ENCODE peak calls at places on chromosomes 3 and 15, in ten cellular contexts. B is B cell, K is A549, Y is HepG2, S is ovary, T is HFF-Myc, F is osteoblast, Z is Panc1, Q is IMR-90, N is Peyer's patch. V is an unnamed sample.

GRCh38 chr3:159947220-159947619 is 41.4 kb upstream of the IL12A start:
- DNase-seq in B (no peak), S (no peak), T (no peak), Y (no peak), Z (no peak), Q (peak), F (no peak), K (no peak), N (no peak), V (no peak)

GRCh38 chr3:119310052-119310451 is 15.9 kb downstream of the ARHGAP31 start:
- DNase-seq in Q (peak), B (no peak), N (no peak), F (peak), S (no peak), K (no peak), T (peak), Z (no peak), Y (no peak), V (no peak)

GRCh38 chr15:94844533-94845390 is 613.4 kb downstream of the MCTP2 start:
- DNase-seq in F (no peak), Z (no peak), Q (no peak), K (no peak), Y (peak), S (peak), T (no peak), B (no peak), N (peak), V (peak)

GRCh38 chr3:119323401-119324107 is 29.4 kb downstream of the ARHGAP31 start:
- DNase-seq in Z (no peak), K (no peak), N (no peak), T (no peak), B (no peak), Q (no peak), S (no peak), F (no peak), Y (no peak), V (no peak)

GRCh38 chr15:70156781-70157261 is 59.1 kb upstream of the TLE3 start:
- DNase-seq in K (no peak), Z (no peak), T (no peak), N (no peak), Y (no peak), B (no peak), Q (peak), F (peak), S (peak), V (no peak)

GRCh38 chr15:73375755-73376305 is 7.1 kb upstream of the HCN4 start:
- DNase-seq in T (peak), S (no peak), Q (no peak), K (no peak), F (peak), B (no peak), Y (no peak), N (no peak), Z (no peak), V (no peak)

GRCh38 chr15:78069630-78070029 is 7.9 kb downstream of the TBC1D2B start:
- DNase-seq in K (no peak), Q (no peak), Y (no peak), S (no peak), N (no peak), T (no peak), B (no peak), F (no peak), Z (no peak), V (no peak)

GRCh38 chr3:126130981-126131750 is 47.2 kb upstream of the SLC41A3 start:
- DNase-seq in Q (no peak), Y (no peak), S (peak), B (no peak), K (no peak), T (no peak), F (no peak), N (peak), Z (no peak), V (peak)

GRCh38 chr15:100105101-100105500 is 236.7 kb downstream of the ADAMTS17 start:
- DNase-seq in B (no peak), S (no peak), K (no peak), Q (no peak), Y (no peak), N (peak), Z (no peak), F (no peak), T (no peak), V (peak)

GRCh38 chr3:19264424-19264823 is 116.1 kb downstream of the KCNH8 start:
- DNase-seq in K (no peak), Z (no peak), F (no peak), Y (no peak), T (no peak), N (no peak), Q (no peak), S (no peak), B (no peak), V (no peak)

GRCh38 chr15:39016706-39017105 is 452.1 kb upstream of the RASGRP1 start:
- DNase-seq in Z (no peak), B (no peak), Q (peak), Y (no peak), F (peak), S (no peak), K (no peak), T (no peak), N (no peak), V (no peak)

GRCh38 chr3:48514431-48515227 is 10.7 kb upstream of the SHISA5 start:
- DNase-seq in B (no peak), F (no peak), Z (no peak), K (no peak), N (no peak), T (no peak), S (no peak), Q (no peak), Y (no peak), V (no peak)

GRCh38 chr3:156492801-156493261 is 62.1 kb downstream of the SSR3 start:
- DNase-seq in T (no peak), K (no peak), Z (no peak), Y (no peak), Q (no peak), S (no peak), F (no peak), B (no peak), N (no peak), V (no peak)

GRCh38 chr3:74532446-74532845 is 82.0 kb downstream of the CNTN3 start:
- DNase-seq in B (no peak), Y (no peak), Z (no peak), Q (peak), N (no peak), T (peak), K (no peak), S (no peak), F (no peak), V (no peak)

GRCh38 chr3:72123908-72124441 is 339.0 kb upstream of the PROK2 start:
- DNase-seq in N (no peak), T (peak), F (no peak), Z (peak), Q (peak), S (no peak), B (no peak), Y (peak), K (peak), V (no peak)

GRCh38 chr15:64398575-64398974 is 10.9 kb downstream of the TRIP4 start:
- DNase-seq in K (no peak), Q (no peak), Y (no peak), B (no peak), N (no peak), S (no peak), Z (no peak), T (no peak), F (peak), V (no peak)

GRCh38 chr15:53962646-53963561 is 15.3 kb upstream of the UNC13C start:
- DNase-seq in F (no peak), T (no peak), K (no peak), Y (peak), S (no peak), N (no peak), Z (no peak), Q (no peak), B (no peak), V (no peak)

GRCh38 chr3:15305366-15305844 is 27.0 kb downstream of the SH3BP5 start:
- DNase-seq in Z (no peak), B (no peak), N (no peak), F (no peak), Y (no peak), S (no peak), Q (peak), T (no peak), K (peak), V (no peak)

GRCh38 chr3:197513953-197514785 is 41.6 kb downstream of the BDH1 start:
- DNase-seq in F (peak), Q (no peak), S (no peak), N (peak), B (no peak), T (no peak), K (no peak), Y (no peak), Z (no peak), V (no peak)

GRCh38 chr15:48617619-48618018 is 27.9 kb downstream of the FBN1 start:
- DNase-seq in Y (no peak), Z (no peak), N (no peak), F (no peak), B (no peak), Q (peak), S (peak), K (no peak), T (no peak), V (no peak)

GRCh38 chr15:88975891-88976290 is 62.7 kb upstream of the MFGE8 start:
- DNase-seq in Z (no peak), Y (no peak), S (no peak), Q (no peak), N (no peak), T (no peak), B (no peak), F (no peak), K (no peak), V (no peak)

GRCh38 chr3:12178091-12178820 is 19.5 kb upstream of the TIMP4 start:
- DNase-seq in K (no peak), T (no peak), B (no peak), Z (no peak), F (peak), N (no peak), Q (peak), Y (no peak), S (peak), V (no peak)

GRCh38 chr3:119616056-119616455 is 18.4 kb downstream of the PLA1A start:
- DNase-seq in S (no peak), K (no peak), N (no peak), F (no peak), Y (no peak), Z (no peak), Q (no peak), B (no peak), T (no peak), V (no peak)

GRCh38 chr3:41102053-41102556 is 97.2 kb upstream of the CTNNB1 start:
- DNase-seq in Z (no peak), K (peak), Q (no peak), S (no peak), T (no peak), B (no peak), Y (peak), F (no peak), N (no peak), V (no peak)

GRCh38 chr3:134282659-134283047 is 32.0 kb upstream of the RYK start:
- DNase-seq in S (no peak), Y (no peak), T (no peak), K (no peak), Q (no peak), N (no peak), B (no peak), Z (no peak), F (no peak), V (no peak)

GRCh38 chr15:85282504-85283115 is 97.8 kb upstream of the AKAP13 start:
- DNase-seq in N (no peak), K (no peak), S (no peak), F (peak), Z (no peak), Y (no peak), B (no peak), T (no peak), Q (peak), V (no peak)

GRCh38 chr15:43702174-43702573 is 8.5 kb downstream of the CKMT1A start:
- DNase-seq in N (no peak), Y (no peak), Q (no peak), Z (no peak), B (peak), S (no peak), F (no peak), T (no peak), K (no peak), V (no peak)

DNA sequence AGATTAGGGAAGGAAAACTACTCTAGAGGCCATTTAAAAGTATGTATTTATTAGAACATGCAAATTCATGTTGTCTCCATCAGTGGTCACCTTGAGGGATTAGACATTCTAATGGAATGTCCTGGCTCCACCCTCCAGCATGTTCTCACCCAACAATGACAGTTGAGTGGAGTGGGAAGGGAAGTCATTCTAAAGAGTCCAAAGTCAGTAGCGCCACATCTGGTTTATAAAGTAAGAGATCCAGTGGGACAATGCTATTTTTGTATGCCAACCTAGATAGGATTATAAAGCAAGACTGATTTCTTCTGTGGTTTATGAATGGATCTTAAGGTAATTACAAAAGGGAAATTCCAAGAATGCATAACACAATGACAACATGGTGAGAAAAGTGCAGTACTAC is 33.3 kb downstream of the SLC24A1 start:
- DNase-seq in Z (no peak), F (no peak), Q (peak), S (no peak), Y (peak), T (no peak), N (no peak), B (no peak), K (no peak), V (no peak)
- TF ChIP-seq CTCF in Z (no peak), F (no peak), Q (no peak), S (no peak), Y (no peak), T (no peak), N (no peak), B (no peak), K (no peak), V (no peak)

GRCh38 chr15:74807302-74807701 is 5.3 kb upstream of the LMAN1L start:
- DNase-seq in Z (no peak), Y (no peak), N (no peak), S (no peak), B (no peak), F (peak), K (no peak), T (no peak), Q (peak), V (no peak)
- TF ChIP-seq CTCF in Z (no peak), Y (no peak), N (no peak), S (no peak), B (no peak), F (no peak), K (no peak), T (no peak), Q (no peak), V (no peak)

GRCh38 chr15:35907507-35907906 is 361.5 kb upstream of the DPH6 start:
- DNase-seq in T (no peak), Q (peak), B (no peak), Y (no peak), F (no peak), S (no peak), K (no peak), Z (no peak), N (no peak), V (no peak)
- TF ChIP-seq CTCF in T (no peak), Q (no peak), B (no peak), Y (no peak), F (no peak), S (no peak), K (no peak), Z (no peak), N (no peak), V (no peak)

GRCh38 chr3:161449784-161450183 is 46.8 kb upstream of the OTOL1 start:
- DNase-seq in T (no peak), Z (no peak), B (no peak), S (no peak), Q (no peak), F (no peak), N (no peak), K (no peak), Y (no peak), V (no peak)
- TF ChIP-seq CTCF in T (no peak), Z (no peak), B (no peak), S (no peak), Q (no peak), F (no peak), N (no peak), K (no peak), Y (no peak), V (no peak)

GRCh38 chr3:141875374-141875892 is 1.0 kb upstream of the ATP1B3 start:
- DNase-seq in Z (peak), K (peak), T (peak), Y (peak), N (peak), Q (peak), F (peak), S (peak), B (peak), V (peak)

GRCh38 chr3:141877911-141878310 is 1.5 kb downstream of the ATP1B3 start:
- DNase-seq in N (no peak), Y (no peak), Z (no peak), K (peak), Q (peak), T (no peak), B (no peak), F (peak), S (no peak), V (no peak)

GRCh38 chr3:141875893-141876380 is 506 bp upstream of the ATP1B3 start:
- DNase-seq in F (no peak), B (no peak), Q (peak), K (peak), T (peak), N (peak), S (peak), Y (no peak), Z (peak), V (peak)

GRCh38 chr3:141876891-141877561 is 583 bp downstream of the ATP1B3 start:
- DNase-seq in K (no peak), Q (peak), B (peak), Z (no peak), T (no peak), Y (peak), N (peak), S (peak), F (peak), V (peak)

DNA sequence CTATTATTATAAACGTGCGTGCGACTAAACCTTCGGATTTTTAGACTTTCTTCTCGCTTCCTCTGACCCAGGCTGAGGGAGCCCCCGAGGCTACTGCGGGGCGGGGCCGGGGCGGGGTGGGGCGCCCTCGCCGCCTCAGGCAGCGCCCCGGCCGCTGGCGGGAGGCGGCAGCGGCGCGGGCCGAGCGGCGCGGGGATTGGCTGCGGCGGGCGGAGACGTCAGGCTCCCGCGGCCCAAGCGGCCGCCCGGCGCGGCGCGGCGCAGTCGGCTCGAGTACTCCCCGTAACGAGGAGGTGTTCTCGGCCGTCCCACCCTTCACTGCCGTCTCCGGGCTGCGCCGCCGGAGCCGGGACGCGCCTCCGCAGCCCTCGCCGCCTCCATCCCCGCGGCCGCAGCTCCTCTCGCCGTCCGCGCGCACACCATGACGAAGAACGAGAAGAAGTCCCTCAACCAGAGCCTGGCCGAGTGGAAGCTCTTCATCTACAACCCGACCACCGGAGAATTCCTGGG is at the start of gene ATP1B3:
- DNase-seq in S (peak), Q (peak), F (peak), N (peak), T (peak), Y (peak), B (peak), K (peak), Z (no peak), V (peak)
- TF ChIP-seq CTCF in S (peak), Q (no peak), F (no peak), N (peak), T (no peak), Y (no peak), B (no peak), K (no peak), Z (no peak), V (no peak)